ENCODE peak calls at places on chromosomes 6 and 20, in six cellular contexts. X is HFFc6; I is endothelial cell; M is T-helper 2 cell; D is AG10803; K is stimulated activated CD4-positive, alpha-beta T cell treated with anti-CD3 and anti-CD28 coated beads, Interleukin-1b, Interleukin-23, amount 100 ng/mL, for 1 hour. Y is an unnamed sample.
A peak's percentile ranks its signal among the peaks of the same experiment; 100 is the strongest.

GRCh38 chr20:25289886-25290597 is 42.2 kb downstream of the PYGB start:
- DNase-seq in X (no peak), I (no peak), M (no peak), D (no peak), K (no peak), Y (no peak)

GRCh38 chr20:45911486-45912343 is at the start of gene PLTP:
- DNase-seq in X (peak; percentile 32), I (peak; percentile 65), M (peak; percentile 41), D (peak; percentile 74), K (no peak), Y (peak; percentile 28)

GRCh38 chr6:106973841-106974336 is 640 bp downstream of the CD24 start:
- DNase-seq in X (no peak), I (peak; percentile 28), M (no peak), D (no peak), K (no peak), Y (peak; percentile 50)

GRCh38 chr6:126117251-126117650 is 130.9 kb downstream of the TRMT11 start:
- DNase-seq in X (peak; percentile 12), I (no peak), M (no peak), D (peak; percentile 11), K (no peak), Y (no peak)

GRCh38 chr6:104603108-104603745 is 256.5 kb downstream of the HACE1 start:
- DNase-seq in X (no peak), I (no peak), M (no peak), D (no peak), K (no peak), Y (no peak)

GRCh38 chr6:90103056-90103793 is 193.4 kb downstream of the BACH2 start:
- DNase-seq in X (no peak), I (no peak), M (peak; percentile 22), D (no peak), K (no peak), Y (no peak)

GRCh38 chr20:32777177-32777956 is 15.2 kb downstream of the DNMT3B start:
- DNase-seq in X (no peak), I (no peak), M (no peak), D (no peak), K (no peak), Y (peak; percentile 88)

GRCh38 chr6:42368156-42368555 is 83.6 kb downstream of the TRERF1 start:
- DNase-seq in X (no peak), I (no peak), M (peak; percentile 39), D (no peak), K (no peak), Y (no peak)

GRCh38 chr6:157075549-157076426 is 247.5 kb downstream of the TMEM242 start:
- DNase-seq in X (no peak), I (no peak), M (no peak), D (no peak), K (no peak), Y (no peak)

GRCh38 chr6:118134257-118134656 is 227.2 kb downstream of the SLC35F1 start:
- DNase-seq in X (no peak), I (no peak), M (no peak), D (no peak), K (no peak), Y (no peak)

Y was measured in Calu3.